ENCODE peak calls at places on chromosome 15, in nine cellular contexts. One of them, this sample, is unnamed.

GRCh38 chr15:58423205-58423604 is 8.6 kb upstream of the LIPC start:
- DNase-seq in COR-L47: no peak
- DNase-seq in ovary: no peak
- DNase-seq in aorta: no peak
- DNase-seq in HEK293T: no peak
- DNase-seq in neural progenitor cell: no peak
- DNase-seq in iPS-NIHi11: no peak
- DNase-seq in HFF-Myc: no peak
- DNase-seq in fibroblast of mammary gland: no peak
- DNase-seq in this sample: no peak

GRCh38 chr15:60972866-60973265 is 256.2 kb downstream of the RORA start:
- DNase-seq in HFF-Myc: no peak
- DNase-seq in aorta: no peak
- DNase-seq in iPS-NIHi11: no peak
- DNase-seq in ovary: no peak
- DNase-seq in COR-L47: no peak
- DNase-seq in fibroblast of mammary gland: peak
- DNase-seq in HEK293T: no peak
- DNase-seq in neural progenitor cell: no peak
- DNase-seq in this sample: no peak

GRCh38 chr15:48467801-48468200 is 136.6 kb downstream of the DUT start:
- DNase-seq in neural progenitor cell: no peak
- DNase-seq in HEK293T: no peak
- DNase-seq in COR-L47: peak
- DNase-seq in HFF-Myc: no peak
- DNase-seq in fibroblast of mammary gland: no peak
- DNase-seq in ovary: no peak
- DNase-seq in aorta: no peak
- DNase-seq in iPS-NIHi11: no peak
- DNase-seq in this sample: no peak

GRCh38 chr15:33608714-33609113 is 297.9 kb downstream of the RYR3 start:
- DNase-seq in ovary: no peak
- DNase-seq in HEK293T: no peak
- DNase-seq in neural progenitor cell: peak
- DNase-seq in iPS-NIHi11: peak
- DNase-seq in aorta: no peak
- DNase-seq in COR-L47: no peak
- DNase-seq in HFF-Myc: no peak
- DNase-seq in fibroblast of mammary gland: peak
- DNase-seq in this sample: no peak

GRCh38 chr15:39511915-39512260 is 69.0 kb upstream of the THBS1 start:
- DNase-seq in aorta: no peak
- DNase-seq in HEK293T: no peak
- DNase-seq in iPS-NIHi11: no peak
- DNase-seq in COR-L47: no peak
- DNase-seq in ovary: no peak
- DNase-seq in HFF-Myc: peak
- DNase-seq in neural progenitor cell: no peak
- DNase-seq in fibroblast of mammary gland: peak
- DNase-seq in this sample: no peak

GRCh38 chr15:51108933-51109550 is 14.3 kb upstream of the TNFAIP8L3 start:
- DNase-seq in iPS-NIHi11: no peak
- DNase-seq in ovary: no peak
- DNase-seq in HFF-Myc: no peak
- DNase-seq in COR-L47: no peak
- DNase-seq in neural progenitor cell: no peak
- DNase-seq in fibroblast of mammary gland: peak
- DNase-seq in aorta: peak
- DNase-seq in HEK293T: no peak
- DNase-seq in this sample: no peak

GRCh38 chr15:57578288-57578900 is 13.3 kb upstream of the MYZAP start:
- DNase-seq in fibroblast of mammary gland: no peak
- DNase-seq in ovary: no peak
- DNase-seq in aorta: no peak
- DNase-seq in neural progenitor cell: no peak
- DNase-seq in iPS-NIHi11: no peak
- DNase-seq in HEK293T: no peak
- DNase-seq in COR-L47: no peak
- DNase-seq in HFF-Myc: no peak
- DNase-seq in this sample: no peak

GRCh38 chr15:89680282-89680873 is 1.2 kb upstream of the PLIN1 start:
- DNase-seq in aorta: no peak
- DNase-seq in ovary: peak
- DNase-seq in HEK293T: no peak
- DNase-seq in HFF-Myc: no peak
- DNase-seq in fibroblast of mammary gland: peak
- DNase-seq in neural progenitor cell: no peak
- DNase-seq in COR-L47: no peak
- DNase-seq in iPS-NIHi11: no peak
- DNase-seq in this sample: no peak

GRCh38 chr15:31274496-31275330 is 51.9 kb upstream of the KLF13 start:
- DNase-seq in neural progenitor cell: peak
- DNase-seq in aorta: no peak
- DNase-seq in fibroblast of mammary gland: no peak
- DNase-seq in ovary: no peak
- DNase-seq in HFF-Myc: no peak
- DNase-seq in iPS-NIHi11: no peak
- DNase-seq in HEK293T: no peak
- DNase-seq in COR-L47: no peak
- DNase-seq in this sample: no peak

GRCh38 chr15:52486003-52486996 is 42.4 kb downstream of the MYO5A start:
- DNase-seq in fibroblast of mammary gland: no peak
- DNase-seq in HFF-Myc: no peak
- DNase-seq in HEK293T: no peak
- DNase-seq in aorta: no peak
- DNase-seq in ovary: no peak
- DNase-seq in neural progenitor cell: peak
- DNase-seq in iPS-NIHi11: peak
- DNase-seq in COR-L47: no peak
- DNase-seq in this sample: peak

GRCh38 chr15:51884517-51885236 is 55.2 kb downstream of the TMOD3 start:
- DNase-seq in HFF-Myc: no peak
- DNase-seq in HEK293T: no peak
- DNase-seq in iPS-NIHi11: no peak
- DNase-seq in aorta: no peak
- DNase-seq in ovary: no peak
- DNase-seq in COR-L47: no peak
- DNase-seq in neural progenitor cell: no peak
- DNase-seq in fibroblast of mammary gland: peak
- DNase-seq in this sample: no peak

GRCh38 chr15:74725845-74726773 is 781 bp upstream of the CYP1A1 start:
- DNase-seq in HEK293T: peak
- DNase-seq in HFF-Myc: no peak
- DNase-seq in ovary: no peak
- DNase-seq in iPS-NIHi11: peak
- DNase-seq in aorta: peak
- DNase-seq in COR-L47: peak
- DNase-seq in neural progenitor cell: peak
- DNase-seq in fibroblast of mammary gland: no peak
- DNase-seq in this sample: no peak

GRCh38 chr15:52331490-52332240 is 36.1 kb upstream of the MYO5C start:
- DNase-seq in HEK293T: peak
- DNase-seq in neural progenitor cell: no peak
- DNase-seq in fibroblast of mammary gland: peak
- DNase-seq in iPS-NIHi11: peak
- DNase-seq in ovary: no peak
- DNase-seq in HFF-Myc: no peak
- DNase-seq in aorta: no peak
- DNase-seq in COR-L47: peak
- DNase-seq in this sample: no peak

GRCh38 chr15:58952751-58953150 is 19.3 kb upstream of the SLTM start:
- DNase-seq in fibroblast of mammary gland: peak
- DNase-seq in HFF-Myc: no peak
- DNase-seq in aorta: no peak
- DNase-seq in COR-L47: no peak
- DNase-seq in neural progenitor cell: no peak
- DNase-seq in HEK293T: no peak
- DNase-seq in ovary: no peak
- DNase-seq in iPS-NIHi11: no peak
- DNase-seq in this sample: no peak

GRCh38 chr15:35929740-35930444 is 383.9 kb upstream of the DPH6 start:
- DNase-seq in aorta: no peak
- DNase-seq in ovary: no peak
- DNase-seq in HEK293T: no peak
- DNase-seq in iPS-NIHi11: no peak
- DNase-seq in neural progenitor cell: no peak
- DNase-seq in fibroblast of mammary gland: no peak
- DNase-seq in COR-L47: no peak
- DNase-seq in HFF-Myc: no peak
- DNase-seq in this sample: no peak

GRCh38 chr15:70866982-70867644 is 13.2 kb upstream of the LARP6 start:
- DNase-seq in HFF-Myc: no peak
- DNase-seq in fibroblast of mammary gland: no peak
- DNase-seq in iPS-NIHi11: no peak
- DNase-seq in aorta: no peak
- DNase-seq in HEK293T: no peak
- DNase-seq in COR-L47: no peak
- DNase-seq in ovary: no peak
- DNase-seq in neural progenitor cell: no peak
- DNase-seq in this sample: no peak

GRCh38 chr15:74529911-74530310 is 11.1 kb upstream of the ARID3B start:
- DNase-seq in fibroblast of mammary gland: peak
- DNase-seq in HFF-Myc: no peak
- DNase-seq in ovary: no peak
- DNase-seq in HEK293T: no peak
- DNase-seq in neural progenitor cell: no peak
- DNase-seq in iPS-NIHi11: no peak
- DNase-seq in aorta: no peak
- DNase-seq in COR-L47: no peak
- DNase-seq in this sample: no peak

GRCh38 chr15:48498828-48499227 is 146.7 kb downstream of the FBN1 start:
- DNase-seq in ovary: no peak
- DNase-seq in aorta: no peak
- DNase-seq in HEK293T: no peak
- DNase-seq in fibroblast of mammary gland: no peak
- DNase-seq in HFF-Myc: no peak
- DNase-seq in COR-L47: no peak
- DNase-seq in neural progenitor cell: no peak
- DNase-seq in iPS-NIHi11: no peak
- DNase-seq in this sample: no peak

GRCh38 chr15:85154061-85154460 is 172.4 kb downstream of the PDE8A start:
- DNase-seq in fibroblast of mammary gland: no peak
- DNase-seq in iPS-NIHi11: peak
- DNase-seq in ovary: no peak
- DNase-seq in COR-L47: no peak
- DNase-seq in HEK293T: peak
- DNase-seq in neural progenitor cell: no peak
- DNase-seq in aorta: no peak
- DNase-seq in HFF-Myc: no peak
- DNase-seq in this sample: peak

GRCh38 chr15:51869074-51869425 is 39.6 kb downstream of the TMOD3 start:
- DNase-seq in COR-L47: peak
- DNase-seq in HFF-Myc: no peak
- DNase-seq in ovary: no peak
- DNase-seq in iPS-NIHi11: no peak
- DNase-seq in aorta: no peak
- DNase-seq in HEK293T: no peak
- DNase-seq in fibroblast of mammary gland: peak
- DNase-seq in neural progenitor cell: no peak
- DNase-seq in this sample: no peak

GRCh38 chr15:101207867-101208288 is 44.0 kb downstream of the CHSY1 start:
- DNase-seq in iPS-NIHi11: no peak
- DNase-seq in HEK293T: no peak
- DNase-seq in fibroblast of mammary gland: peak
- DNase-seq in aorta: no peak
- DNase-seq in neural progenitor cell: no peak
- DNase-seq in HFF-Myc: no peak
- DNase-seq in COR-L47: no peak
- DNase-seq in ovary: no peak
- DNase-seq in this sample: no peak

GRCh38 chr15:92541197-92542190 is 114.1 kb downstream of the FAM174B start:
- DNase-seq in iPS-NIHi11: no peak
- DNase-seq in COR-L47: peak
- DNase-seq in fibroblast of mammary gland: peak
- DNase-seq in HFF-Myc: no peak
- DNase-seq in aorta: no peak
- DNase-seq in neural progenitor cell: no peak
- DNase-seq in ovary: no peak
- DNase-seq in HEK293T: no peak
- DNase-seq in this sample: no peak